ENCODE peak calls at places on chromosomes 13 and 19, in eight cellular contexts. R, A, I, X, S, H, F and G are unnamed samples.
A peak's percentile ranks its signal among the peaks of the same experiment; 100 is the strongest.

GRCh38 chr19:55451522-55452380 is 8.7 kb upstream of the SHISA7 start:
- DNase-seq in R (no peak), A (no peak), I (no peak), X (peak; percentile 36), S (no peak), H (no peak), F (no peak), G (no peak)

GRCh38 chr19:12723643-12724426 is at the start of gene TNPO2:
- DNase-seq in R (no peak), A (no peak), I (peak; percentile 57), X (peak; percentile 29), S (peak; percentile 74), H (peak; percentile 71), F (no peak), G (peak; percentile 72)

GRCh38 chr13:76969488-76970365 is 21.4 kb downstream of the ACOD1 start:
- DNase-seq in R (no peak), A (no peak), I (no peak), X (no peak), S (no peak), H (peak; percentile 32), F (no peak), G (no peak)

GRCh38 chr13:25927363-25927762 is 124.5 kb downstream of the SHISA2 start:
- DNase-seq in R (no peak), A (no peak), I (no peak), X (no peak), S (no peak), H (no peak), F (no peak), G (no peak)

GRCh38 chr19:38638461-38638860 is 9.0 kb upstream of the ACTN4 start:
- DNase-seq in R (no peak), A (no peak), I (no peak), X (no peak), S (no peak), H (no peak), F (no peak), G (no peak)

GRCh38 chr19:3095375-3096191 is 1.4 kb downstream of the GNA11 start:
- DNase-seq in R (no peak), A (no peak), I (no peak), X (peak; percentile 80), S (peak; percentile 33), H (no peak), F (no peak), G (no peak)

GRCh38 chr19:10946964-10947657 is 13.7 kb upstream of the SMARCA4 start:
- DNase-seq in R (no peak), A (no peak), I (peak; percentile 49), X (no peak), S (no peak), H (peak; percentile 76), F (no peak), G (no peak)

GRCh38 chr19:2166741-2167738 is 3.3 kb downstream of the DOT1L start:
- DNase-seq in R (no peak), A (peak; percentile 29), I (peak; percentile 85), X (no peak), S (no peak), H (no peak), F (no peak), G (no peak)

GRCh38 chr13:74132768-74133656 is 1.2 kb downstream of the KLF12 start:
- DNase-seq in R (no peak), A (no peak), I (no peak), X (peak; percentile 42), S (peak; percentile 44), H (peak; percentile 68), F (no peak), G (peak; percentile 25)

GRCh38 chr13:45916036-45916435 is 64.5 kb upstream of the SIAH3 start:
- DNase-seq in R (no peak), A (no peak), I (no peak), X (no peak), S (no peak), H (peak; percentile 28), F (peak; percentile 2), G (no peak)

GRCh38 chr13:23770428-23770827 is 118.8 kb downstream of the MIPEP start:
- DNase-seq in R (no peak), A (no peak), I (no peak), X (no peak), S (no peak), H (no peak), F (no peak), G (no peak)

GRCh38 chr13:40271931-40272775 is 394.3 kb downstream of the FOXO1 start:
- DNase-seq in R (peak; percentile 9), A (no peak), I (peak; percentile 97), X (no peak), S (peak; percentile 45), H (peak; percentile 94), F (peak; percentile 34), G (peak; percentile 77)

GRCh38 chr19:17944301-17944700 is 11.5 kb downstream of the CCDC124 start:
- DNase-seq in R (no peak), A (peak; percentile 43), I (peak; percentile 83), X (no peak), S (no peak), H (peak; percentile 35), F (peak; percentile 47), G (no peak)

GRCh38 chr13:106173346-106173745 is 362.1 kb downstream of the EFNB2 start:
- DNase-seq in R (no peak), A (no peak), I (no peak), X (no peak), S (no peak), H (no peak), F (no peak), G (no peak)

GRCh38 chr19:56566904-56567273 is 379 bp upstream of the ZNF470 start:
- DNase-seq in R (no peak), A (peak; percentile 23), I (no peak), X (peak; percentile 2), S (no peak), H (peak; percentile 34), F (peak; percentile 0), G (no peak)

GRCh38 chr13:73275163-73275562 is 216.4 kb downstream of the KLF5 start:
- DNase-seq in R (no peak), A (no peak), I (no peak), X (no peak), S (peak; percentile 12), H (no peak), F (no peak), G (no peak)

GRCh38 chr13:101473458-101473857 is 21.0 kb downstream of the ITGBL1 start:
- DNase-seq in R (no peak), A (no peak), I (peak; percentile 92), X (no peak), S (no peak), H (peak; percentile 93), F (no peak), G (no peak)

GRCh38 chr19:30086916-30087315 is 144.9 kb downstream of the URI1 start:
- DNase-seq in R (no peak), A (no peak), I (no peak), X (no peak), S (no peak), H (no peak), F (no peak), G (no peak)

GRCh38 chr13:108495686-108496363 is 133.6 kb upstream of the MYO16 start:
- DNase-seq in R (no peak), A (no peak), I (no peak), X (no peak), S (no peak), H (peak; percentile 23), F (no peak), G (peak; percentile 34)

GRCh38 chr19:19900124-19900523 is 622 bp upstream of the ZNF93 start:
- DNase-seq in R (no peak), A (peak; percentile 22), I (peak; percentile 29), X (no peak), S (peak; percentile 4), H (peak; percentile 76), F (peak; percentile 72), G (no peak)

GRCh38 chr13:53005631-53006030 is 23.0 kb upstream of the OLFM4 start:
- DNase-seq in R (no peak), A (no peak), I (no peak), X (no peak), S (no peak), H (no peak), F (no peak), G (no peak)

GRCh38 chr19:1097810-1098176 is 2.6 kb upstream of the POLR2E start:
- DNase-seq in R (no peak), A (no peak), I (no peak), X (no peak), S (no peak), H (no peak), F (no peak), G (no peak)

GRCh38 chr19:44988896-44989563 is 12.2 kb upstream of the RELB start:
- DNase-seq in R (no peak), A (peak; percentile 2), I (peak; percentile 64), X (peak; percentile 52), S (peak; percentile 33), H (peak; percentile 78), F (peak; percentile 10), G (peak; percentile 72)

GRCh38 chr13:23928985-23929384 is 31.7 kb upstream of the C1QTNF9B start:
- DNase-seq in R (no peak), A (peak; percentile 21), I (peak; percentile 67), X (no peak), S (no peak), H (peak; percentile 84), F (peak; percentile 80), G (peak; percentile 45)

GRCh38 chr19:15126511-15126910 is 19.3 kb downstream of the SYDE1 start:
- DNase-seq in R (no peak), A (no peak), I (peak; percentile 61), X (no peak), S (no peak), H (no peak), F (no peak), G (no peak)

GRCh38 chr13:99813346-99814095 is 158.0 kb downstream of the ZIC5 start:
- DNase-seq in R (no peak), A (no peak), I (no peak), X (no peak), S (no peak), H (no peak), F (no peak), G (no peak)

GRCh38 chr13:95260031-95260525 is 41.2 kb downstream of the ABCC4 start:
- DNase-seq in R (no peak), A (no peak), I (no peak), X (no peak), S (no peak), H (no peak), F (no peak), G (no peak)

GRCh38 chr13:29587645-29588044 is 7.8 kb downstream of the SLC7A1 start:
- DNase-seq in R (no peak), A (no peak), I (no peak), X (no peak), S (no peak), H (peak; percentile 74), F (no peak), G (no peak)

GRCh38 chr13:64154514-64154913 is 2738.9 kb upstream of the PCDH20 start:
- DNase-seq in R (no peak), A (no peak), I (peak; percentile 71), X (no peak), S (no peak), H (peak; percentile 67), F (no peak), G (no peak)

GRCh38 chr19:48253999-48254398 is 1.7 kb downstream of the CARD8 start:
- DNase-seq in R (no peak), A (no peak), I (no peak), X (no peak), S (no peak), H (no peak), F (no peak), G (no peak)

GRCh38 chr19:6413291-6413690 is 11.3 kb downstream of the KHSRP start:
- DNase-seq in R (no peak), A (no peak), I (no peak), X (no peak), S (no peak), H (no peak), F (no peak), G (no peak)

GRCh38 chr13:113926951-113927660 is 46.8 kb downstream of the C13orf46 start:
- DNase-seq in R (no peak), A (no peak), I (no peak), X (no peak), S (no peak), H (no peak), F (no peak), G (no peak)

GRCh38 chr13:34767778-34768177 is 174.3 kb upstream of the NBEA start:
- DNase-seq in R (no peak), A (no peak), I (no peak), X (no peak), S (no peak), H (no peak), F (no peak), G (no peak)

GRCh38 chr13:102141625-102142472 is 260.0 kb downstream of the FGF14 start:
- DNase-seq in R (no peak), A (no peak), I (peak; percentile 60), X (no peak), S (no peak), H (peak; percentile 60), F (no peak), G (no peak)